ENCODE peak calls at places on chromosomes 16 and 17, in five cellular contexts. B is body of pancreas, P is H7, I is A673, K is ascending aorta. W is an unnamed sample. For H3K36me3, the result is how much of the 10 kb centered on the place peaks cover.

GRCh38 chr16:84654998-84655397 is 6.7 kb downstream of the KLHL36 start:
- DNase-seq in P (no peak), B (no peak), K (no peak), I (no peak), W (no peak)

GRCh38 chr16:1723450-1724147 is 17.6 kb downstream of the MAPK8IP3 start:
- DNase-seq in B (peak), K (no peak), I (peak), P (peak), W (no peak)

GRCh38 chr16:85168732-85169256 is 56.5 kb upstream of the CIBAR2 start:
- DNase-seq in B (peak), P (peak), K (no peak), I (peak), W (peak)

GRCh38 chr16:56382901-56383355 is 42.4 kb downstream of the AMFR start:
- DNase-seq in B (peak), P (no peak), K (no peak), I (no peak), W (no peak)

GRCh38 chr17:45791935-45792334 is 7.8 kb downstream of the CRHR1 start:
- DNase-seq in B (peak), P (peak), I (no peak), K (no peak), W (no peak)

GRCh38 chr17:39547713-39548478 is 59.8 kb downstream of the NEUROD2 start:
- DNase-seq in P (peak), I (peak), B (peak), K (no peak), W (peak)

GRCh38 chr17:76710863-76711611 is at the start of gene MXRA7:
- DNase-seq in I (peak), P (peak), K (no peak), B (peak), W (peak)

GRCh38 chr16:7182510-7183109 is 150.0 kb upstream of the RBFOX1 start:
- DNase-seq in P (peak), B (no peak), K (no peak), I (peak), W (no peak)

GRCh38 chr16:15553313-15554088 is 89.5 kb downstream of the MARF1 start:
- DNase-seq in B (no peak), K (no peak), I (no peak), P (no peak), W (no peak)

GRCh38 chr17:47946929-47947397 is 5.6 kb downstream of the PNPO start:
- DNase-seq in P (peak), I (peak), B (peak), K (no peak), W (peak)

GRCh38 chr17:74203439-74204240 is at the start of gene RPL38:
- DNase-seq in K (peak), B (peak), P (peak), I (peak), W (peak)

GRCh38 chr17:74204474-74204873 is 996 bp downstream of the RPL38 start:
- DNase-seq in B (no peak), I (no peak), K (no peak), P (no peak), W (no peak)

GRCh38 chr17:74202879-74203432 is 522 bp upstream of the RPL38 start:
- DNase-seq in K (no peak), B (no peak), P (no peak), I (peak), W (no peak)

GRCh38 chr17:74206332-74206818 is 2.9 kb downstream of the RPL38 start:
- DNase-seq in K (no peak), P (no peak), I (no peak), B (no peak), W (no peak)

DNA sequence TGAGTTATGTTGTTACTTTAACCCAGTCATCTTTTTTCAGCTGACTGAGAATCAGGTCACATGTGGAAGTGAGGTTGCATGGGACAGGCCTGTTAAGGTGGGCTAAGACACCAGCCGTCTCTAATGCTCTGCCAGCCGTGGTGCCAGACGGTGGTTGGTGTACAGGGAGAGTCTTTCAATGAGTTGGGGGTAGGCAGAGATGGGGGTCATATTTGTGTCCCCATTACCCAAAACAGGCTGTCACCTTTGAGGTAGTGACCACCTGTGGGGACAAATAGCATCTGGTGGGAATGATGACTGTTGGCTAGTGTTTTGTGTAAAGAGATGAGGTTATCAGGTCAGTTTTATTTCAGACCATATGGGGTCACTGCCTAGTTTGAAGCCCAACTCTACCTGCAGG is 1.8 kb downstream of the RPL38 start:
- DNase-seq in K (no peak), I (no peak), P (no peak), B (no peak), W (no peak)
- H3K36me3 ChIP-seq in K (half or more), I (half or more), P (under half), B (under half), W (half or more)

GRCh38 chr17:64484380-64484779 is 12.5 kb downstream of the POLG2 start:
- DNase-seq in K (no peak), P (no peak), B (no peak), I (no peak), W (no peak)

GRCh38 chr17:64491995-64492394 is 4.9 kb downstream of the POLG2 start:
- DNase-seq in I (no peak), K (no peak), P (no peak), B (no peak), W (no peak)

GRCh38 chr17:64491034-64491860 is 5.6 kb downstream of the POLG2 start:
- DNase-seq in I (no peak), B (peak), P (no peak), K (no peak), W (no peak)

GRCh38 chr17:64492481-64493109 is 4.3 kb downstream of the POLG2 start:
- DNase-seq in I (peak), K (no peak), B (no peak), P (peak), W (no peak)

DNA sequence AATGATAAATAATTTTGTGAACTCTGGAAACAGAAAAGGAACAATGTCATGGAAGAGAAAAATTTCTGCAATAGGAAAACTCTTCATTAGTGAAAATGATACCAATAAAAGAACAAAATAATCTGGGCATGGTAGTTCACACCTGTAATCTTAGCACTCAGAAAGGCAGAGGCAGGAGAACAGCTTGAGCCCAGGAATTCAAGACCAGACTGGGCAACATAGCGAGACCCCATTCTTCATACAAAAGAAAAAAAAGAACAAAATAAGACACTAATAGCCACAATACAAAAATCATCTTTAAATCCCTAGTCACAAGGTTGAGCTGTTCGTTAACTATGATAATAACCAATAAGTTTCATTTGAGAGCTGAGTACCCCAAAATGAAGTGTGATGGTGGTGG is 8.6 kb downstream of the POLG2 start:
- DNase-seq in P (no peak), I (no peak), B (no peak), K (no peak), W (no peak)
- H3K36me3 ChIP-seq in P (under half), I (half or more), B (under half), K (half or more), W (under half)

DNA sequence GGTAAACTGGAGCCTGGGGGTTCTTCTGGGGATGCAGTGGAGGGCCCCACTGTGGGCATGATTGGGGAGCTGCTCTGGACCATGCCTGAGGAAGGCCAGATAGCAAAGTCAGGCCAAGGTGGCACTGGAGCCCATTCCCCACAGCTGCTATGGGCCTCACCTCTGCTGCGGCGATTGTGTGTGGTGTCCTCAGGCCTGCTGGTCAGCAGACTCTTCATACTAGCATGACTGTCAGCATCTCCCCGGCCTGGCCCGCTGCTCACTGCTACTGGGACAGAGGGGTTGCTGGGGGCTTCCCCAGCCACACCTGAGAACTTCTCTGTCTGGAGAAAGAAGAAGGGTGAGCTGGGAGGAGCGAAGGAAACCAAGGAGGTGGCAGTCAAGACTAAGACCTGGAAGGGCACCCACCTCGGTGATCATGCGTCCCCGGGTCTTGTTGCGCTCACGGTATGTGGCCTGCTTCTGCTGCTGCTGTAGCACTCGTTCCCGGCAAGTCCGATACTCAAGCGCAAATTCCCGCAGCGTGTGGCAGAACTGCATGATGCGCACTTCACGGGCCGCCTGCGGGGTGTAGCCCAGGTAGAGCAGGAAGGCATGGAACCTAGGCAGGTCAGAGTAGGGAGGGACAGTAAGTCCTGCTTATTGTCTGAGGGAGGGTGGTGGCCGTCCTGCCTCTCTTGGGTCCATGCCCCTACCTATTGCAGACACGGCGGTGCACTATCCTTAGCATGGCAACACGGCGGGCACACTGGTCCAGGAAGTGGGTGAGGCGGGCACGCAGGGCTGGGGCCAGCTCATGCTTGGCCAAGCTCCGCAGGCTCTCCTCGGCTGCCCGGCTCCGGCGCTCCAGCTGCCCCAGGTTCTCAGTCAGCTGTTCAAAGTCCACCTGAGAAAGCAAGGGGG is 3.2 kb downstream of the TMEM208 start:
- DNase-seq in P (no peak), B (no peak), I (no peak), K (no peak), W (peak)
- H3K36me3 ChIP-seq in P (under half), B (under half), I (half or more), K (half or more), W (half or more)

DNA sequence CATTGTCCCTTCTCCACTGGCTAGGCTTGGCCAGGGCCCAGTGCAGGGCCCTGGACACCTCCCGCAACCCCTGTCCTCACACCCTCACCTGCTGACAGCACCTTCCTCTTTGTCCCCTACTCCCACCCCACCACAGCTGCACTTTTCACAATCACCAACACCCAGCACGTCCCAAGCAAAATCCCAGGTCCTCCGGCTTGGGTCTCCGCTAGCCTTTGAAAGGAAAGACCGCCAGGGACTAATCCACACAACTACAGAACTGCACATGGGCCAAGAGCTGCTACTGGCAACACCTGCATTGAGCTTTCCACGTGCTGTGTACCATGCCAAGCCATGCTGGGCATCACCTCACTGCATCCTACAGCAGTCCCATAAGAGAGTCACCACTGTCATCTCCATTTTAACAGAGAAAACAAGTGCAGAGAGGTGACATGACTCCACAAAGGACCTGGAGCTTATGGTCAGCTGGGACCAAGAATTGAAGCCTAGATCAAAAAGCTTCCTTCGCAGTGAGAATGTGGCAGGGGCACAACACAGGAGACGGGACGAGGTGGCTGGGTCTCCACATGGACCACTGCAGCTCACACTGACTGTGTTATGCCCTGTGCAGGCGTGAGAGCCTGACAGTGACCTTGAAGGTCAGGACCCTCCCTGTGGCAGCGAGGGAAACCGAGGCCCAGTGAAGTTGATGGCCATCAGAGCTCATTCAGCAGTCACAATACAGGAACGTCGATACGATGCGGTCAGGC is 22.5 kb downstream of the FBXO31 start:
- DNase-seq in P (no peak), I (no peak), B (no peak), K (no peak), W (peak)
- H3K36me3 ChIP-seq in P (under half), I (under half), B (under half), K (half or more), W (under half)

GRCh38 chr16:287298-287811 is 4.4 kb downstream of the PDIA2 start:
- DNase-seq in B (peak), P (no peak), I (peak), K (no peak), W (peak)

GRCh38 chr16:287981-288920 is 5.3 kb downstream of the PDIA2 start:
- DNase-seq in I (no peak), P (no peak), K (no peak), B (no peak), W (no peak)

GRCh38 chr16:285146-286055 is 2.4 kb downstream of the PDIA2 start:
- DNase-seq in I (no peak), B (no peak), K (no peak), P (no peak), W (peak)

GRCh38 chr16:284204-285120 is 1.5 kb downstream of the PDIA2 start:
- DNase-seq in P (no peak), I (no peak), K (no peak), B (no peak), W (peak)

GRCh38 chr16:286491-287297 is 3.7 kb downstream of the PDIA2 start:
- DNase-seq in B (no peak), P (no peak), I (no peak), K (no peak), W (peak)
- H3K36me3 ChIP-seq in B (under half), P (under half), I (under half), K (half or more), W (under half)

GRCh38 chr16:19696312-19696711 is 21.7 kb downstream of the KNOP1 start:
- DNase-seq in B (peak), P (no peak), I (peak), K (peak), W (peak)
- H3K36me3 ChIP-seq in B (under half), P (under half), I (under half), K (under half), W (under half)

DNA sequence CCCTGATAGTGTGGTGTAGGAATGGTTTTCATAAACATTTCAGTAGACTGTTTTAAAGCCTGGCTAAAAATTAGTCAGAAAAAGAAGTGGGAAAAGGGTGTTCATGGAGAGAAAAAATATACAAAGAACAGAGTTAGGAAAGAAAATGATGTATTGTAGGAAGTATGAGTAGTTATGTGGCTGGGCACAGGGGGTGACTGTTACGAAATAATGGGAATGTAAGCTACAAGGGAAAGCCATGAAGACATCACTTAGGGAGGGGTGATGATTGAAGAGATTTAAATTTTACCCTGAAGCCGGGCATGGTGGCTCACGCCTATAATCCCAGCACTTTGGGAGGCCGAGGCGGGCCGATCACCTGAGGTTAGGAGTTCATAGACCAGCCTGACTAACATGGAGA is 55.3 kb downstream of the NUP88 start:
- DNase-seq in I (no peak), B (no peak), K (no peak), P (no peak), W (no peak)
- H3K36me3 ChIP-seq in I (under half), B (under half), K (half or more), P (under half), W (half or more)

GRCh38 chr17:78793415-78793814 is 11.3 kb upstream of the CYTH1 start:
- DNase-seq in P (no peak), I (no peak), K (no peak), B (no peak), W (no peak)

GRCh38 chr17:78794399-78794798 is 12.3 kb upstream of the CYTH1 start:
- DNase-seq in K (no peak), B (no peak), P (no peak), I (no peak), W (no peak)

GRCh38 chr17:78796134-78796900 is 14.2 kb upstream of the CYTH1 start:
- DNase-seq in P (no peak), K (no peak), B (no peak), I (no peak), W (no peak)

GRCh38 chr17:78793968-78794367 is 11.9 kb upstream of the CYTH1 start:
- DNase-seq in I (no peak), P (no peak), B (no peak), K (no peak), W (peak)

GRCh38 chr17:78795241-78795640 is 13.2 kb upstream of the CYTH1 start:
- DNase-seq in B (no peak), I (no peak), K (no peak), P (no peak), W (peak)
- H3K36me3 ChIP-seq in B (under half), I (under half), K (half or more), P (under half), W (under half)

GRCh38 chr16:4489030-4489429 is 12.8 kb downstream of the HMOX2 start:
- DNase-seq in I (no peak), P (no peak), B (no peak), K (no peak), W (no peak)

GRCh38 chr16:4488486-4488967 is 12.3 kb downstream of the HMOX2 start:
- DNase-seq in P (no peak), B (no peak), K (no peak), I (no peak), W (no peak)

GRCh38 chr16:4495766-4496165 is 19.6 kb downstream of the HMOX2 start:
- DNase-seq in I (no peak), B (no peak), P (no peak), K (no peak), W (no peak)

GRCh38 chr16:4494746-4495490 is 18.7 kb downstream of the HMOX2 start:
- DNase-seq in K (no peak), B (no peak), P (no peak), I (peak), W (no peak)

DNA sequence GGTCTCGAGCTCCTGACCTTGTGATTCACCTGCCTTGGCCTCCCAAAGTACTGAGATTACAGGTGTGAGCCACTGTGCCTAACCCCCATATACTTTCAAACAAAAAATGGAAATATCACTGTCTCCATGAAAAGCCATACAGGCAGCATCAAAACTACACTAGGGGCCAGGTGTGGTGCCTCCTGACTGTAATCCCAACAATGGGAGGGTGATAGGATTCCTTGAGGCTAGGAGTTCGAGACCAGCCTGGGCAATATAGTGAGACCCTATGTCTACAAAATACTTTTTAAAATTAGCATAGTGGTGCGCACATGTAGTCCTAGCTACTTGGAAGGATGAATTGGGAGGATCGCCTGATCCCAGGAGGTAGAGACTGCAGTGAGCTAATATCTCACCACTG is 15.7 kb downstream of the HMOX2 start:
- DNase-seq in K (no peak), P (no peak), I (no peak), B (no peak), W (no peak)
- H3K36me3 ChIP-seq in K (under half), P (under half), I (under half), B (under half), W (under half)

GRCh38 chr17:4836221-4836620 is 3.1 kb downstream of the MINK1 start:
- DNase-seq in B (no peak), P (no peak), K (no peak), I (no peak), W (no peak)
- H3K36me3 ChIP-seq in B (under half), P (under half), K (under half), I (under half), W (under half)

W was measured in psoas muscle.